ENCODE peak calls at places on chromosomes 3 and 15, in nine cellular contexts. One of them, this sample, is unnamed.
A peak's percentile ranks its signal among the peaks of the same experiment; 100 is the strongest.

GRCh38 chr3:11523793-11524160 is 119.9 kb downstream of the VGLL4 start:
- DNase-seq in GM23338: no peak
- DNase-seq in heart left ventricle: no peak
- DNase-seq in pancreas: no peak
- DNase-seq in endothelial cell of umbilical vein: no peak
- DNase-seq in ovary: no peak
- DNase-seq in esophagus muscularis mucosa: no peak
- DNase-seq in psoas muscle: no peak
- DNase-seq in left lung: no peak
- DNase-seq in this sample: no peak

GRCh38 chr3:45655906-45656305 is 33.3 kb upstream of the SACM1L start:
- DNase-seq in GM23338: no peak
- DNase-seq in heart left ventricle: no peak
- DNase-seq in pancreas: no peak
- DNase-seq in endothelial cell of umbilical vein: peak; percentile 52
- DNase-seq in ovary: no peak
- DNase-seq in esophagus muscularis mucosa: no peak
- DNase-seq in psoas muscle: no peak
- DNase-seq in left lung: no peak
- DNase-seq in this sample: no peak

GRCh38 chr15:74817370-74817737 is 4.7 kb downstream of the LMAN1L start:
- DNase-seq in GM23338: no peak
- DNase-seq in heart left ventricle: peak; percentile 87
- DNase-seq in pancreas: no peak
- DNase-seq in endothelial cell of umbilical vein: peak; percentile 43
- DNase-seq in ovary: no peak
- DNase-seq in esophagus muscularis mucosa: no peak
- DNase-seq in psoas muscle: peak; percentile 86
- DNase-seq in left lung: no peak
- DNase-seq in this sample: peak; percentile 63

GRCh38 chr15:25860885-25861866 is 2.0 kb downstream of the ATP10A start:
- DNase-seq in GM23338: no peak
- DNase-seq in heart left ventricle: no peak
- DNase-seq in pancreas: no peak
- DNase-seq in endothelial cell of umbilical vein: no peak
- DNase-seq in ovary: no peak
- DNase-seq in esophagus muscularis mucosa: no peak
- DNase-seq in psoas muscle: no peak
- DNase-seq in left lung: no peak
- DNase-seq in this sample: no peak

GRCh38 chr15:33720952-33721351 is 247.3 kb upstream of the CHRM5 start:
- DNase-seq in GM23338: no peak
- DNase-seq in heart left ventricle: no peak
- DNase-seq in pancreas: no peak
- DNase-seq in endothelial cell of umbilical vein: peak; percentile 94
- DNase-seq in ovary: no peak
- DNase-seq in esophagus muscularis mucosa: no peak
- DNase-seq in psoas muscle: no peak
- DNase-seq in left lung: no peak
- DNase-seq in this sample: no peak

GRCh38 chr3:46923559-46924350 is 46.2 kb downstream of the PTH1R start:
- DNase-seq in GM23338: peak; percentile 82
- DNase-seq in heart left ventricle: peak; percentile 33
- DNase-seq in pancreas: no peak
- DNase-seq in endothelial cell of umbilical vein: peak; percentile 53
- DNase-seq in ovary: no peak
- DNase-seq in esophagus muscularis mucosa: no peak
- DNase-seq in psoas muscle: peak; percentile 70
- DNase-seq in left lung: peak; percentile 84
- DNase-seq in this sample: peak; percentile 47

GRCh38 chr15:71189723-71190122 is 74.5 kb downstream of the THSD4 start:
- DNase-seq in GM23338: no peak
- DNase-seq in heart left ventricle: no peak
- DNase-seq in pancreas: no peak
- DNase-seq in endothelial cell of umbilical vein: no peak
- DNase-seq in ovary: no peak
- DNase-seq in esophagus muscularis mucosa: peak; percentile 72
- DNase-seq in psoas muscle: no peak
- DNase-seq in left lung: no peak
- DNase-seq in this sample: no peak

GRCh38 chr3:183188895-183189462 is 26.4 kb upstream of the LAMP3 start:
- DNase-seq in GM23338: peak; percentile 78
- DNase-seq in heart left ventricle: no peak
- DNase-seq in pancreas: peak; percentile 23
- DNase-seq in endothelial cell of umbilical vein: peak; percentile 47
- DNase-seq in ovary: peak; percentile 33
- DNase-seq in esophagus muscularis mucosa: no peak
- DNase-seq in psoas muscle: peak; percentile 56
- DNase-seq in left lung: no peak
- DNase-seq in this sample: no peak

GRCh38 chr3:64365877-64366276 is 140.6 kb upstream of the PRICKLE2 start:
- DNase-seq in GM23338: no peak
- DNase-seq in heart left ventricle: no peak
- DNase-seq in pancreas: no peak
- DNase-seq in endothelial cell of umbilical vein: no peak
- DNase-seq in ovary: no peak
- DNase-seq in esophagus muscularis mucosa: peak; percentile 55
- DNase-seq in psoas muscle: no peak
- DNase-seq in left lung: no peak
- DNase-seq in this sample: no peak

GRCh38 chr3:43894176-43895049 is 203.7 kb downstream of the ABHD5 start:
- DNase-seq in GM23338: peak; percentile 85
- DNase-seq in heart left ventricle: peak; percentile 46
- DNase-seq in pancreas: peak; percentile 13
- DNase-seq in endothelial cell of umbilical vein: peak; percentile 77
- DNase-seq in ovary: peak; percentile 81
- DNase-seq in esophagus muscularis mucosa: no peak
- DNase-seq in psoas muscle: peak; percentile 57
- DNase-seq in left lung: peak; percentile 82
- DNase-seq in this sample: peak; percentile 57

DNA sequence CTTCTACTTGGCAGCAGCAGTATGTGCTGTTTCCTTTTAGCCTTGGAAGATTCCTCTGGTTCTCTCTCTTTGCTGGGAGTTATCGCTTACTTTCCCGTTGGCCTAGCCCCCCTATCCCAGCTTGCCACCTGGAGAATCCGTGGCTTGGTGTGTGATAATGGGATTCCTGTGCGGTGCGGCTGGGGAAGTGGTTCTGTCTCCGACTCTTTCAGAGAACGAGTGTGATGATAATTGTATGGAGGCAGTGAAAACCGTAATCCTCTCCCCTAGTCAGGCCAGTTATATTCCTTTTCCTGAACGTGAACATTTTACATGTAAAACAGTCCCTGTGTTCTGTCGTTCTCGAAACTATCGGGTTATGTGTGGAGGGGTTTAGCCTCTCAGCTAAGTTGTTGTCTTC is 300.1 kb upstream of the C2CD4B start:
- DNase-seq in GM23338: no peak
- DNase-seq in heart left ventricle: no peak
- DNase-seq in pancreas: no peak
- DNase-seq in endothelial cell of umbilical vein: no peak
- DNase-seq in ovary: no peak
- DNase-seq in esophagus muscularis mucosa: no peak
- DNase-seq in psoas muscle: no peak
- DNase-seq in left lung: no peak
- DNase-seq in this sample: no peak
- H3K4me3 ChIP-seq in GM23338: no peak overlapping the region
- H3K4me3 ChIP-seq in heart left ventricle: no peak overlapping the region
- H3K4me3 ChIP-seq in pancreas: no peak overlapping the region
- H3K4me3 ChIP-seq in endothelial cell of umbilical vein: no peak overlapping the region
- H3K4me3 ChIP-seq in ovary: no peak overlapping the region
- H3K4me3 ChIP-seq in esophagus muscularis mucosa: no peak overlapping the region
- H3K4me3 ChIP-seq in psoas muscle: no peak overlapping the region
- H3K4me3 ChIP-seq in left lung: no peak overlapping the region
- H3K4me3 ChIP-seq in this sample: no peak overlapping the region

GRCh38 chr15:55250951-55251350 is 38.7 kb downstream of the RAB27A start:
- DNase-seq in GM23338: no peak
- DNase-seq in heart left ventricle: no peak
- DNase-seq in pancreas: no peak
- DNase-seq in endothelial cell of umbilical vein: no peak
- DNase-seq in ovary: no peak
- DNase-seq in esophagus muscularis mucosa: no peak
- DNase-seq in psoas muscle: no peak
- DNase-seq in left lung: no peak
- DNase-seq in this sample: no peak

GRCh38 chr15:55247276-55247675 is 42.3 kb downstream of the RAB27A start:
- DNase-seq in GM23338: no peak
- DNase-seq in heart left ventricle: no peak
- DNase-seq in pancreas: no peak
- DNase-seq in endothelial cell of umbilical vein: no peak
- DNase-seq in ovary: no peak
- DNase-seq in esophagus muscularis mucosa: no peak
- DNase-seq in psoas muscle: no peak
- DNase-seq in left lung: no peak
- DNase-seq in this sample: no peak

GRCh38 chr15:55247766-55248427 is 41.7 kb downstream of the RAB27A start:
- DNase-seq in GM23338: no peak
- DNase-seq in heart left ventricle: no peak
- DNase-seq in pancreas: no peak
- DNase-seq in endothelial cell of umbilical vein: no peak
- DNase-seq in ovary: no peak
- DNase-seq in esophagus muscularis mucosa: no peak
- DNase-seq in psoas muscle: no peak
- DNase-seq in left lung: peak; percentile 86
- DNase-seq in this sample: no peak

GRCh38 chr15:55248895-55249294 is 40.7 kb downstream of the RAB27A start:
- DNase-seq in GM23338: no peak
- DNase-seq in heart left ventricle: no peak
- DNase-seq in pancreas: no peak
- DNase-seq in endothelial cell of umbilical vein: no peak
- DNase-seq in ovary: no peak
- DNase-seq in esophagus muscularis mucosa: no peak
- DNase-seq in psoas muscle: no peak
- DNase-seq in left lung: no peak
- DNase-seq in this sample: no peak

DNA sequence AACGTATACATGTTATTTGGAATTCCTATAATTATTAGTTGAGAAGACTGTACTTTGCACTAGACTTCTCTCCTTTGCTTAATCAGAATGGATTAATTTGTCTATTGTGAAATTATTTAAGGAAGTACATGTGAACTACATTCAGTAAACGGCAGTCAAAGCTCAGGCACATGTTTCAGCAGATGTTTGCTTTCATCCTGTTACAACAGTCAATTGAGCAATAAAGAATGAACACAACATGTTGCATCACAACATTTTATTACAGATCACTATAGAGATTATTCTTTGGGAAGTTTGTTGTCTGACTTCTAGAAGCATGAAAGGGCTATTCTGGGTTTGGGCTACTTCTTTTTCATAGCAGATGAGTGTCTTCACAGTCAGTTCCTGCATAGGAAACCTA is 39.2 kb downstream of the RAB27A start:
- DNase-seq in GM23338: no peak
- DNase-seq in heart left ventricle: no peak
- DNase-seq in pancreas: no peak
- DNase-seq in endothelial cell of umbilical vein: no peak
- DNase-seq in ovary: no peak
- DNase-seq in esophagus muscularis mucosa: no peak
- DNase-seq in psoas muscle: no peak
- DNase-seq in left lung: no peak
- DNase-seq in this sample: no peak
- H3K36me3 ChIP-seq in GM23338: no peaks in the 10 kb centered on the region
- H3K36me3 ChIP-seq in heart left ventricle: no peaks in the 10 kb centered on the region
- H3K36me3 ChIP-seq in pancreas: no peaks in the 10 kb centered on the region
- H3K36me3 ChIP-seq in endothelial cell of umbilical vein: no peaks in the 10 kb centered on the region
- H3K36me3 ChIP-seq in ovary: no peaks in the 10 kb centered on the region
- H3K36me3 ChIP-seq in esophagus muscularis mucosa: no peaks in the 10 kb centered on the region
- H3K36me3 ChIP-seq in psoas muscle: no peaks in the 10 kb centered on the region
- H3K36me3 ChIP-seq in left lung: no peaks in the 10 kb centered on the region
- H3K36me3 ChIP-seq in this sample: no peaks in the 10 kb centered on the region

DNA sequence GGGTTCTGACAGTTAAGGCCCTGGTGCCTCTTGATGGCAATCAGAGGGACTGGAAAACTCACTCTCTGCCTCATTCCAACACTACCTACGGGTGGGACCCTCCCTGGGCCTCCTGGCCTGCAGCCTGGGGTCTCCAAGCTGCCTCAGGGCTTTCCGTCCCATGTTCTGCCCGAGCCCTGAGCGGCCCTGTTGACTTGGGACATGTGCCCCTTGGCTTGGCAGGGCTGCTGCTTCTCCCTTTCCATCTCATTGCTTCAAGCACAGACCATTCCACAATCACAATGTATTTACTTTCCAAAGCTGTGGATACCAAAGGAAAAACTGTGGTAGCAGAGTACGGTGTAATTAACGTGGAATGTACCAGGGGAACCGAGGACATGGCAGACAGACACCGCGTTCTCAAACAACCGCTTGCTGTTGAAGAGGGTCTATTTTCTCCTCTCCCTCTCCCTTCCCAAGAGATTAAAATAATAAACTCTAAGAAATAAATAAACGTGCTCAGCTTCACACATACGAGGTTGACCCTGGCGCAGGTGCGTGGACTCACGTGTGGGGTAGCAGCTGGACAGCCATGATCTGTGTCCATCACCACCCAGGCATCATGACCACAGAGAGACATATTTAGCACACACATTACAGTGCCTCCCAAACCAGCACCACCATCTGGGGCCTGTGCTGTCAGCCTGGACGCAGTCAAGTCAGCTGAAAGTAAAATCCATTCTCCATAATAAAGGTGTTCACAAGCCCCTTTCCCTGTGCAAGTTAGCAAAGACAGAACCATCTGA is 172.0 kb downstream of the XXYLT1 start:
- DNase-seq in GM23338: no peak
- DNase-seq in heart left ventricle: no peak
- DNase-seq in pancreas: no peak
- DNase-seq in endothelial cell of umbilical vein: no peak
- DNase-seq in ovary: no peak
- DNase-seq in esophagus muscularis mucosa: no peak
- DNase-seq in psoas muscle: peak; percentile 26
- DNase-seq in left lung: no peak
- DNase-seq in this sample: no peak
- H3K4me1 ChIP-seq in GM23338: peaks cover 6% of the 10 kb centered on the region
- H3K4me1 ChIP-seq in heart left ventricle: peaks cover 42% of the 10 kb centered on the region
- H3K4me1 ChIP-seq in pancreas: no peaks in the 10 kb centered on the region
- H3K4me1 ChIP-seq in endothelial cell of umbilical vein: peaks cover 36% of the 10 kb centered on the region
- H3K4me1 ChIP-seq in ovary: no peaks in the 10 kb centered on the region
- H3K4me1 ChIP-seq in esophagus muscularis mucosa: peaks cover 15% of the 10 kb centered on the region
- H3K4me1 ChIP-seq in psoas muscle: peaks cover 11% of the 10 kb centered on the region
- H3K4me1 ChIP-seq in left lung: no peaks in the 10 kb centered on the region
- H3K4me1 ChIP-seq in this sample: no peaks in the 10 kb centered on the region

GRCh38 chr15:41969851-41970431 is 2.4 kb downstream of the EHD4 start:
- DNase-seq in GM23338: no peak
- DNase-seq in heart left ventricle: no peak
- DNase-seq in pancreas: no peak
- DNase-seq in endothelial cell of umbilical vein: peak; percentile 41
- DNase-seq in ovary: no peak
- DNase-seq in esophagus muscularis mucosa: no peak
- DNase-seq in psoas muscle: no peak
- DNase-seq in left lung: no peak
- DNase-seq in this sample: peak; percentile 31
- H3K4me3 ChIP-seq in GM23338: no peak overlapping the region
- H3K4me3 ChIP-seq in heart left ventricle: no peak overlapping the region
- H3K4me3 ChIP-seq in pancreas: no peak overlapping the region
- H3K4me3 ChIP-seq in endothelial cell of umbilical vein: peak overlapping the region; percentile 97
- H3K4me3 ChIP-seq in ovary: no peak overlapping the region
- H3K4me3 ChIP-seq in esophagus muscularis mucosa: peak overlapping the region; percentile 87
- H3K4me3 ChIP-seq in psoas muscle: peak overlapping the region; percentile 20
- H3K4me3 ChIP-seq in left lung: no peak overlapping the region
- H3K4me3 ChIP-seq in this sample: no peak overlapping the region